ENCODE peak calls at places on chromosomes 2 and 18, in nine cellular contexts. W is NCI-H524; X is lower lobe of right lung; F is AG09319; T is stimulated activated CD4-positive, alpha-beta T cell treated with anti-CD3 and anti-CD28 coated beads, Interleukin-12 subunit alpha, Interleukin-12 subunit beta, amount 100 ng/mL, for 4 hours; D is Jurkat, Clone E6-1; M is NCI-H1417; V is G401; L is dorsolateral prefrontal cortex. R is an unnamed sample.

GRCh38 chr2:157261199-157261782 is 3.8 kb downstream of the GALNT5 start:
- DNase-seq in W (peak; percentile 70), D (no peak), X (no peak), T (peak; percentile 53), F (no peak), L (no peak), V (peak; percentile 77), M (no peak), R (no peak)

GRCh38 chr2:170652637-170653417 is 62.3 kb upstream of the SP5 start:
- DNase-seq in V (no peak), F (no peak), T (no peak), X (no peak), L (no peak), D (no peak), M (no peak), W (no peak), R (no peak)

GRCh38 chr2:10757814-10758286 is 36.4 kb downstream of the ATP6V1C2 start:
- DNase-seq in F (no peak), M (no peak), D (no peak), L (no peak), V (no peak), X (no peak), W (no peak), T (no peak), R (no peak)

GRCh38 chr18:9329471-9329870 is 5.1 kb upstream of the TWSG1 start:
- DNase-seq in L (no peak), F (no peak), T (no peak), V (no peak), W (no peak), X (no peak), M (no peak), D (no peak), R (no peak)

GRCh38 chr2:949894-950626 is 589 bp upstream of the SNTG2 start:
- DNase-seq in F (no peak), T (no peak), V (no peak), L (no peak), W (peak; percentile 32), M (no peak), X (no peak), D (no peak), R (no peak)

GRCh38 chr18:48682768-48683167 is 143.9 kb downstream of the CTIF start:
- DNase-seq in V (no peak), L (no peak), X (no peak), D (no peak), M (no peak), F (no peak), T (no peak), W (no peak), R (no peak)

GRCh38 chr18:3107740-3108151 is 94.8 kb upstream of the LPIN2 start:
- DNase-seq in M (no peak), T (no peak), D (no peak), V (no peak), W (no peak), L (no peak), X (no peak), F (no peak), R (no peak)

GRCh38 chr2:220701115-220701514 is 871.0 kb downstream of the EPHA4 start:
- DNase-seq in M (no peak), T (no peak), V (no peak), X (no peak), F (no peak), D (no peak), L (no peak), W (no peak), R (no peak)

GRCh38 chr18:62018761-62019041 is 125.9 kb upstream of the RNF152 start:
- DNase-seq in W (no peak), F (no peak), L (no peak), M (no peak), X (no peak), T (no peak), D (peak; percentile 39), V (no peak), R (no peak)

GRCh38 chr2:107412981-107413380 is 413.7 kb upstream of the RGPD4 start:
- DNase-seq in F (no peak), D (no peak), L (no peak), M (no peak), W (no peak), V (no peak), T (no peak), X (no peak), R (no peak)

GRCh38 chr2:66697346-66697745 is 262.4 kb downstream of the MEIS1 start:
- DNase-seq in D (no peak), W (no peak), V (peak; percentile 64), F (no peak), L (no peak), X (no peak), M (no peak), T (no peak), R (no peak)

GRCh38 chr2:105438104-105438929 is 39.5 kb upstream of the FHL2 start:
- DNase-seq in D (no peak), V (no peak), M (peak; percentile 72), L (no peak), F (no peak), T (no peak), X (no peak), W (peak; percentile 71), R (no peak)

GRCh38 chr2:136246086-136246669 is 128.2 kb upstream of the CXCR4 start:
- DNase-seq in M (no peak), F (no peak), X (peak; percentile 79), T (no peak), D (no peak), V (no peak), W (peak; percentile 2), L (no peak), R (no peak)

GRCh38 chr2:21814588-21815192 is 690.9 kb downstream of the TDRD15 start:
- DNase-seq in L (no peak), D (no peak), M (no peak), T (no peak), V (no peak), W (no peak), X (no peak), F (no peak), R (no peak)

GRCh38 chr2:73850009-73850408 is 21.2 kb downstream of the STAMBP start:
- DNase-seq in T (no peak), F (no peak), V (no peak), X (no peak), L (no peak), M (peak; percentile 92), D (no peak), W (peak; percentile 11), R (no peak)

GRCh38 chr2:139033300-139033699 is 253.1 kb upstream of the NXPH2 start:
- DNase-seq in W (no peak), T (no peak), V (no peak), L (no peak), F (no peak), X (no peak), D (no peak), M (no peak), R (no peak)

GRCh38 chr2:11017921-11018320 is 106.2 kb downstream of the KCNF1 start:
- DNase-seq in L (no peak), M (no peak), W (no peak), X (no peak), T (no peak), V (no peak), F (no peak), D (no peak), R (no peak)

GRCh38 chr18:75097491-75098225 is 111.3 kb downstream of the PTGR3 start:
- DNase-seq in X (no peak), V (no peak), D (no peak), W (no peak), L (no peak), M (no peak), F (no peak), T (no peak), R (no peak)

GRCh38 chr2:190841707-190842505 is 38.7 kb upstream of the GLS start:
- DNase-seq in V (peak; percentile 97), L (no peak), X (no peak), D (no peak), W (no peak), M (no peak), F (no peak), T (no peak), R (no peak)

GRCh38 chr18:45617284-45617683 is 2.0 kb downstream of the SLC14A2 start:
- DNase-seq in W (no peak), X (peak; percentile 55), F (peak; percentile 72), T (no peak), M (no peak), L (no peak), V (no peak), D (no peak), R (no peak)